ENCODE peak calls at places on chromosomes 12 and 14, in nine cellular contexts. Y is MM.1S; R is aorta; V is cardiac muscle cell; X is CD8-positive, alpha-beta memory T cell; O is spleen; T is fibroblast of lung; Z is small intestine; I is neural progenitor cell. L is an unnamed sample.
A peak's percentile ranks its signal among the peaks of the same experiment; 100 is the strongest.

GRCh38 chr12:112386726-112387125 is 4.5 kb upstream of the HECTD4 start:
- DNase-seq in V (peak; percentile 93), T (no peak), Y (no peak), R (no peak), O (no peak), I (no peak), X (no peak), Z (no peak), L (no peak)

GRCh38 chr14:93035917-93036651 is 79.6 kb downstream of the ITPK1 start:
- DNase-seq in R (no peak), T (peak; percentile 34), I (peak; percentile 40), X (no peak), V (peak; percentile 76), Z (no peak), Y (no peak), O (peak; percentile 78), L (peak; percentile 85)

GRCh38 chr12:106987846-106988245 is 900 bp upstream of the MTERF2 start:
- DNase-seq in T (no peak), Z (no peak), R (no peak), V (no peak), I (peak; percentile 34), X (no peak), Y (no peak), O (no peak), L (no peak)

GRCh38 chr12:26767116-26767515 is 65.9 kb downstream of the ITPR2 start:
- DNase-seq in O (no peak), T (no peak), R (no peak), Y (peak; percentile 53), X (no peak), Z (no peak), V (no peak), I (no peak), L (no peak)

GRCh38 chr12:50859621-50860020 is 16.9 kb downstream of the TMPRSS12 start:
- DNase-seq in T (no peak), Y (no peak), X (no peak), Z (no peak), V (no peak), R (no peak), I (no peak), O (no peak), L (no peak)

GRCh38 chr14:100067971-100068959 is 3.0 kb downstream of the EVL start:
- DNase-seq in I (no peak), R (peak; percentile 69), O (peak; percentile 91), Y (no peak), X (peak; percentile 93), Z (peak; percentile 69), T (peak; percentile 65), V (peak; percentile 44), L (peak; percentile 20)

GRCh38 chr12:57224278-57224972 is 5.1 kb upstream of the SHMT2 start:
- DNase-seq in V (no peak), O (no peak), T (no peak), Y (no peak), X (no peak), I (no peak), Z (no peak), R (no peak), L (no peak)

GRCh38 chr12:18432211-18432610 is 170.9 kb downstream of the PIK3C2G start:
- DNase-seq in O (no peak), V (no peak), X (no peak), T (no peak), R (no peak), Z (no peak), Y (no peak), I (no peak), L (no peak)

GRCh38 chr14:68401855-68402254 is 391.0 kb downstream of the ZFP36L1 start:
- DNase-seq in Y (peak; percentile 12), Z (no peak), I (no peak), T (no peak), V (no peak), R (no peak), O (no peak), X (no peak), L (no peak)

GRCh38 chr12:6788972-6789905 is at the start of gene CD4:
- DNase-seq in R (peak; percentile 92), X (no peak), V (no peak), Y (no peak), I (no peak), O (peak; percentile 89), T (no peak), Z (no peak), L (no peak)

GRCh38 chr14:64293976-64294671 is at the start of gene ESR2:
- DNase-seq in R (no peak), Y (peak; percentile 33), V (peak; percentile 59), I (peak; percentile 86), Z (peak; percentile 10), O (peak; percentile 84), X (peak; percentile 28), T (peak; percentile 40), L (no peak)

GRCh38 chr14:30077946-30078345 is 150.3 kb upstream of the PRKD1 start:
- DNase-seq in X (no peak), V (no peak), Y (no peak), T (peak; percentile 8), I (no peak), Z (no peak), O (no peak), R (no peak), L (no peak)

GRCh38 chr14:88612981-88613380 is 50.1 kb downstream of the ZC3H14 start:
- DNase-seq in X (no peak), Y (no peak), V (no peak), O (no peak), T (peak; percentile 18), I (no peak), Z (no peak), R (no peak), L (no peak)

GRCh38 chr14:59540852-59541251 is 35.8 kb downstream of the CCDC175 start:
- DNase-seq in I (no peak), X (no peak), T (no peak), R (no peak), V (no peak), Z (no peak), O (no peak), Y (no peak), L (no peak)
- H3K27ac ChIP-seq in I (no peak overlapping the region), X (no peak overlapping the region), T (no peak overlapping the region), R (no peak overlapping the region), V (no peak overlapping the region), Z (no peak overlapping the region), O (no peak overlapping the region), Y (no peak overlapping the region), L (no peak overlapping the region)

GRCh38 chr14:54838931-54839512 is 63.6 kb downstream of the GCH1 start:
- DNase-seq in V (no peak), R (no peak), Y (no peak), Z (no peak), O (no peak), X (no peak), T (no peak), I (no peak), L (no peak)
- H3K27ac ChIP-seq in V (no peak overlapping the region), R (no peak overlapping the region), Y (no peak overlapping the region), Z (no peak overlapping the region), O (no peak overlapping the region), X (no peak overlapping the region), T (no peak overlapping the region), I (no peak overlapping the region), L (no peak overlapping the region)

DNA sequence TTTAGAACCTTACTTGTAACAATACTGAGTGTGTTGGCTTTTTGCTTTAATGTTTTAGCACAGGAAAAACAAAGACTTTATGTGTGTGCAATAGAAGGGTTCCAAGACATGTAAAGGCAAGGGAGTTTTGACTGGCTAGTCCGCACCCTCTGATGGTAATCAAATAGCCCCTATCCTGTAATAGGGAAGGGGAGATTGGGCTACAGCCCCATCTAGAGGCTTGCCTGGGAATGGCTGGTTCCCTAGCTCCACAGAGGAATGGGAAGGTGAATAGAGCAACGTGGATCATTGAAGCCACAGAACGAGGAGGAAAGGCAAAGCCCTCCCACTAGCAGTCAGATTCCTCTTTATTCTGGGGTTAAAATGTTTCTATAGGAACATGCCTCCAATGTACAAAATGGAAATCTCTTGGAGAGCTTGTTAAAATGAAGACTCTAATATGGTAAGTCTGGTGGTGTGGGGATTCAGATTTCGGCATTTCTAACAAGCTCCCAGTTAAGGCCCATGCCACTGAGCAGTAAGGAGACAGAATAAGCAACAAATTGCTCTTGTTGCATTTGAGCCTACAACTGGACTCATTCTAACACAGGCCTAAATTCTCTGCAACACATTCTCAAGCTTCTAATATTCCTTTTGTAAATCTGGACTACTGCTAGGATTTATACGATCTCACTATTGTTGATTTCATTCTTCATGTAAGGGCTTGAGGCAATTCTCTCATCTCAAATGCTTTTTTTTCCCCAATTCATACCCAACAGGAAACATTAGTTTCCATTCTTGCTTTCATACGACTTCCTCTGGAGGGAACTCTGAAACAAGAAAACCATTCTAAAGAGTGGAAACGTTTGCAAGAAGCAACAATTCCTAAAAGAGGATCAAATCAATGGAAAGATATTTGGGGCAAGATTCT is 57.1 kb downstream of the NIN start:
- DNase-seq in V (peak; percentile 50), X (no peak), I (peak; percentile 71), Y (no peak), T (peak; percentile 32), O (no peak), R (no peak), Z (peak; percentile 16), L (peak; percentile 14)
- H3K27ac ChIP-seq in V (no peak overlapping the region), X (no peak overlapping the region), I (no peak overlapping the region), Y (no peak overlapping the region), T (no peak overlapping the region), O (no peak overlapping the region), R (peak overlapping the region; percentile 42), Z (no peak overlapping the region), L (no peak overlapping the region)

GRCh38 chr12:71642264-71642663 is 21.4 kb downstream of the ZFC3H1 start:
- DNase-seq in R (no peak), X (no peak), Y (peak; percentile 11), O (no peak), I (no peak), T (no peak), Z (no peak), V (no peak), L (no peak)

GRCh38 chr12:71640316-71640715 is 23.3 kb downstream of the ZFC3H1 start:
- DNase-seq in Z (no peak), T (no peak), R (no peak), O (no peak), Y (no peak), V (no peak), X (no peak), I (no peak), L (no peak)

GRCh38 chr12:71639341-71639760 is 24.3 kb downstream of the ZFC3H1 start:
- DNase-seq in I (peak; percentile 4), V (no peak), Y (peak; percentile 21), X (no peak), T (no peak), O (no peak), R (no peak), Z (no peak), L (no peak)

GRCh38 chr12:71638499-71638898 is 25.1 kb downstream of the ZFC3H1 start:
- DNase-seq in Z (no peak), O (no peak), Y (no peak), V (no peak), T (no peak), X (no peak), I (no peak), R (no peak), L (no peak)

DNA sequence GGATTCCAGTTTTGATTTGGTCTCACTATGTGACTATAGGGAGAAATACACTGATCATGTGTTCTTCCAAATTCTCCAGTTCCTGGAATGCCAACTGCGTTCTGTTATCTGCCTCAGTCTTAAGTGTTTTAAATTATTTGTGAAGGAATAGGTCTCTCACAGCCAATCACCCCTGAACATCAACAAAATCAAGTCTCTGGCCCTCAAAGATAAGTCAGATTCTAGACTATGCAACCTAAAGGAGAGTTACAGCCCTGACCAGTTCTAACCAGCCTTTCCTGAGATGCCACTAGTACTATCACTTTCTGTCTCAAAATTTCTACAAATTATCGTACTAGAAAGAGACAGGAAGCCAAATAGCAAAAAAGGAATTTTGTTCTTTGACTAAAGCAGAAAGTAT is 22.3 kb downstream of the ZFC3H1 start:
- DNase-seq in X (no peak), V (no peak), R (no peak), I (no peak), Z (no peak), T (no peak), O (no peak), Y (no peak), L (no peak)
- H3K27ac ChIP-seq in X (no peak overlapping the region), V (peak overlapping the region; percentile 38), R (no peak overlapping the region), I (no peak overlapping the region), Z (no peak overlapping the region), T (no peak overlapping the region), O (no peak overlapping the region), Y (peak overlapping the region; percentile 36), L (no peak overlapping the region)

L was measured in caudate nucleus.